ENCODE peak calls at places on chromosome 2, in four cellular contexts. One of them, this sample, is unnamed.

GRCh38 chr2:195613922-195614321 is 43.1 kb upstream of the SLC39A10 start:
- DNase-seq in left ventricle myocardium superior: no peak
- DNase-seq in stimulated activated CD4-positive, alpha-beta T cell treated with anti-CD3 and anti-CD28 coated beads, Interleukin-4, amount 100 ng/mL, for 1 hour: no peak
- DNase-seq in stimulated activated naive B cell treated with anti-CD40 and anti-IgM and Interleukin-4, amounts not matched to agents 10 μg/mL and 1 μg/mL and 100 μg/mL, for 72 hours: no peak
- DNase-seq in this sample: no peak

GRCh38 chr2:169119117-169119770 is 49.9 kb downstream of the DHRS9 start:
- DNase-seq in stimulated activated naive B cell treated with anti-CD40 and anti-IgM and Interleukin-4, amounts not matched to agents 10 μg/mL and 1 μg/mL and 100 μg/mL, for 72 hours: no peak
- DNase-seq in left ventricle myocardium superior: no peak
- DNase-seq in stimulated activated CD4-positive, alpha-beta T cell treated with anti-CD3 and anti-CD28 coated beads, Interleukin-4, amount 100 ng/mL, for 1 hour: no peak
- DNase-seq in this sample: no peak

GRCh38 chr2:196718796-196719564 is 79.5 kb downstream of the CCDC150 start:
- DNase-seq in stimulated activated naive B cell treated with anti-CD40 and anti-IgM and Interleukin-4, amounts not matched to agents 10 μg/mL and 1 μg/mL and 100 μg/mL, for 72 hours: no peak
- DNase-seq in stimulated activated CD4-positive, alpha-beta T cell treated with anti-CD3 and anti-CD28 coated beads, Interleukin-4, amount 100 ng/mL, for 1 hour: no peak
- DNase-seq in left ventricle myocardium superior: peak
- DNase-seq in this sample: peak

GRCh38 chr2:25255745-25256485 is 85.8 kb downstream of the DNMT3A start:
- DNase-seq in left ventricle myocardium superior: no peak
- DNase-seq in stimulated activated naive B cell treated with anti-CD40 and anti-IgM and Interleukin-4, amounts not matched to agents 10 μg/mL and 1 μg/mL and 100 μg/mL, for 72 hours: no peak
- DNase-seq in stimulated activated CD4-positive, alpha-beta T cell treated with anti-CD3 and anti-CD28 coated beads, Interleukin-4, amount 100 ng/mL, for 1 hour: no peak
- DNase-seq in this sample: no peak

GRCh38 chr2:120875431-120875830 is 139.8 kb downstream of the GLI2 start:
- DNase-seq in stimulated activated CD4-positive, alpha-beta T cell treated with anti-CD3 and anti-CD28 coated beads, Interleukin-4, amount 100 ng/mL, for 1 hour: no peak
- DNase-seq in stimulated activated naive B cell treated with anti-CD40 and anti-IgM and Interleukin-4, amounts not matched to agents 10 μg/mL and 1 μg/mL and 100 μg/mL, for 72 hours: no peak
- DNase-seq in left ventricle myocardium superior: peak
- DNase-seq in this sample: no peak

GRCh38 chr2:105857076-105857740 is 112.5 kb downstream of the NCK2 start:
- DNase-seq in stimulated activated CD4-positive, alpha-beta T cell treated with anti-CD3 and anti-CD28 coated beads, Interleukin-4, amount 100 ng/mL, for 1 hour: no peak
- DNase-seq in stimulated activated naive B cell treated with anti-CD40 and anti-IgM and Interleukin-4, amounts not matched to agents 10 μg/mL and 1 μg/mL and 100 μg/mL, for 72 hours: no peak
- DNase-seq in left ventricle myocardium superior: no peak
- DNase-seq in this sample: no peak

GRCh38 chr2:125615438-125615837 is 1040.5 kb upstream of the GYPC start:
- DNase-seq in stimulated activated CD4-positive, alpha-beta T cell treated with anti-CD3 and anti-CD28 coated beads, Interleukin-4, amount 100 ng/mL, for 1 hour: no peak
- DNase-seq in left ventricle myocardium superior: no peak
- DNase-seq in stimulated activated naive B cell treated with anti-CD40 and anti-IgM and Interleukin-4, amounts not matched to agents 10 μg/mL and 1 μg/mL and 100 μg/mL, for 72 hours: no peak
- DNase-seq in this sample: no peak

GRCh38 chr2:239294571-239295054 is 106.2 kb downstream of the HDAC4 start:
- DNase-seq in left ventricle myocardium superior: peak
- DNase-seq in stimulated activated CD4-positive, alpha-beta T cell treated with anti-CD3 and anti-CD28 coated beads, Interleukin-4, amount 100 ng/mL, for 1 hour: no peak
- DNase-seq in stimulated activated naive B cell treated with anti-CD40 and anti-IgM and Interleukin-4, amounts not matched to agents 10 μg/mL and 1 μg/mL and 100 μg/mL, for 72 hours: no peak
- DNase-seq in this sample: no peak

This sample was measured in nephron progenitor cell.